ENCODE peak calls at places on chromosomes 11 and 22, in ten cellular contexts. One of them, this sample, is unnamed. For H3K4me1, the result is how much of the 10 kb centered on the place peaks cover.

GRCh38 chr22:21972293-21972779 is 10.3 kb downstream of the TOP3B start:
- DNase-seq in neuronal stem cell: no peak
- DNase-seq in stomach: no peak
- DNase-seq in thoracic aorta: no peak
- DNase-seq in lower lobe of right lung: no peak
- DNase-seq in heart left ventricle: no peak
- DNase-seq in psoas muscle: no peak
- DNase-seq in cardiac muscle cell: peak
- DNase-seq in upper lobe of right lung: no peak
- DNase-seq in OCI-LY7: peak
- DNase-seq in this sample: peak

GRCh38 chr22:49444781-49445180 is 382.9 kb downstream of the BRD1 start:
- DNase-seq in OCI-LY7: no peak
- DNase-seq in psoas muscle: no peak
- DNase-seq in thoracic aorta: no peak
- DNase-seq in stomach: no peak
- DNase-seq in neuronal stem cell: no peak
- DNase-seq in cardiac muscle cell: no peak
- DNase-seq in heart left ventricle: no peak
- DNase-seq in upper lobe of right lung: no peak
- DNase-seq in lower lobe of right lung: no peak
- DNase-seq in this sample: no peak

GRCh38 chr22:25478111-25478510 is 86.4 kb upstream of the GRK3 start:
- DNase-seq in upper lobe of right lung: no peak
- DNase-seq in OCI-LY7: no peak
- DNase-seq in psoas muscle: no peak
- DNase-seq in thoracic aorta: no peak
- DNase-seq in cardiac muscle cell: no peak
- DNase-seq in stomach: no peak
- DNase-seq in neuronal stem cell: no peak
- DNase-seq in heart left ventricle: no peak
- DNase-seq in lower lobe of right lung: no peak
- DNase-seq in this sample: no peak

GRCh38 chr11:111426615-111427014 is 47.5 kb upstream of the POU2AF1 start:
- DNase-seq in lower lobe of right lung: no peak
- DNase-seq in neuronal stem cell: no peak
- DNase-seq in cardiac muscle cell: no peak
- DNase-seq in heart left ventricle: no peak
- DNase-seq in thoracic aorta: no peak
- DNase-seq in upper lobe of right lung: no peak
- DNase-seq in OCI-LY7: no peak
- DNase-seq in psoas muscle: no peak
- DNase-seq in stomach: no peak
- DNase-seq in this sample: no peak

GRCh38 chr11:116773203-116774112 is 671 bp upstream of the BUD13 start:
- DNase-seq in stomach: no peak
- DNase-seq in lower lobe of right lung: no peak
- DNase-seq in cardiac muscle cell: no peak
- DNase-seq in upper lobe of right lung: no peak
- DNase-seq in OCI-LY7: peak
- DNase-seq in thoracic aorta: no peak
- DNase-seq in heart left ventricle: no peak
- DNase-seq in neuronal stem cell: no peak
- DNase-seq in psoas muscle: no peak
- DNase-seq in this sample: no peak

GRCh38 chr11:45885921-45886721 is 670 bp downstream of the MAPK8IP1 start:
- DNase-seq in heart left ventricle: no peak
- DNase-seq in upper lobe of right lung: no peak
- DNase-seq in lower lobe of right lung: no peak
- DNase-seq in stomach: no peak
- DNase-seq in neuronal stem cell: no peak
- DNase-seq in cardiac muscle cell: no peak
- DNase-seq in OCI-LY7: no peak
- DNase-seq in thoracic aorta: no peak
- DNase-seq in psoas muscle: no peak
- DNase-seq in this sample: no peak

GRCh38 chr11:108203075-108203474 is 19.4 kb downstream of the NPAT start:
- DNase-seq in heart left ventricle: no peak
- DNase-seq in cardiac muscle cell: no peak
- DNase-seq in neuronal stem cell: no peak
- DNase-seq in stomach: no peak
- DNase-seq in upper lobe of right lung: no peak
- DNase-seq in lower lobe of right lung: no peak
- DNase-seq in OCI-LY7: no peak
- DNase-seq in psoas muscle: no peak
- DNase-seq in thoracic aorta: no peak
- DNase-seq in this sample: no peak

GRCh38 chr22:22587577-22588188 is 28.6 kb upstream of the PRAME start:
- DNase-seq in psoas muscle: no peak
- DNase-seq in stomach: no peak
- DNase-seq in thoracic aorta: no peak
- DNase-seq in cardiac muscle cell: no peak
- DNase-seq in lower lobe of right lung: no peak
- DNase-seq in upper lobe of right lung: no peak
- DNase-seq in neuronal stem cell: no peak
- DNase-seq in heart left ventricle: no peak
- DNase-seq in OCI-LY7: no peak
- DNase-seq in this sample: no peak

GRCh38 chr11:34948721-34949120 is 32.3 kb downstream of the PDHX start:
- DNase-seq in thoracic aorta: no peak
- DNase-seq in psoas muscle: no peak
- DNase-seq in OCI-LY7: no peak
- DNase-seq in stomach: no peak
- DNase-seq in lower lobe of right lung: no peak
- DNase-seq in upper lobe of right lung: no peak
- DNase-seq in cardiac muscle cell: no peak
- DNase-seq in neuronal stem cell: no peak
- DNase-seq in heart left ventricle: no peak
- DNase-seq in this sample: no peak

GRCh38 chr11:43547900-43548381 is 132.6 kb upstream of the HSD17B12 start:
- DNase-seq in heart left ventricle: no peak
- DNase-seq in thoracic aorta: no peak
- DNase-seq in OCI-LY7: no peak
- DNase-seq in lower lobe of right lung: no peak
- DNase-seq in cardiac muscle cell: peak
- DNase-seq in upper lobe of right lung: no peak
- DNase-seq in stomach: peak
- DNase-seq in neuronal stem cell: no peak
- DNase-seq in psoas muscle: no peak
- DNase-seq in this sample: peak

GRCh38 chr11:134261626-134262488 is 8.5 kb downstream of the ACAD8 start:
- DNase-seq in psoas muscle: no peak
- DNase-seq in OCI-LY7: peak
- DNase-seq in thoracic aorta: no peak
- DNase-seq in cardiac muscle cell: peak
- DNase-seq in upper lobe of right lung: no peak
- DNase-seq in lower lobe of right lung: no peak
- DNase-seq in stomach: no peak
- DNase-seq in heart left ventricle: no peak
- DNase-seq in neuronal stem cell: no peak
- DNase-seq in this sample: no peak
- H3K27ac ChIP-seq in psoas muscle: no peak
- H3K27ac ChIP-seq in OCI-LY7: no peak
- H3K27ac ChIP-seq in thoracic aorta: no peak
- H3K27ac ChIP-seq in cardiac muscle cell: no peak
- H3K27ac ChIP-seq in upper lobe of right lung: no peak
- H3K27ac ChIP-seq in lower lobe of right lung: no peak
- H3K27ac ChIP-seq in stomach: no peak
- H3K27ac ChIP-seq in heart left ventricle: no peak
- H3K27ac ChIP-seq in neuronal stem cell: no peak
- H3K27ac ChIP-seq in this sample: no peak

GRCh38 chr11:62604460-62605130 is 2.9 kb upstream of the MTA2 start:
- DNase-seq in neuronal stem cell: peak
- DNase-seq in stomach: no peak
- DNase-seq in OCI-LY7: no peak
- DNase-seq in heart left ventricle: no peak
- DNase-seq in cardiac muscle cell: peak
- DNase-seq in psoas muscle: peak
- DNase-seq in lower lobe of right lung: no peak
- DNase-seq in thoracic aorta: no peak
- DNase-seq in upper lobe of right lung: no peak
- DNase-seq in this sample: peak

GRCh38 chr11:62603072-62603408 is 1.4 kb upstream of the MTA2 start:
- DNase-seq in neuronal stem cell: no peak
- DNase-seq in OCI-LY7: no peak
- DNase-seq in cardiac muscle cell: no peak
- DNase-seq in lower lobe of right lung: no peak
- DNase-seq in psoas muscle: no peak
- DNase-seq in stomach: no peak
- DNase-seq in upper lobe of right lung: no peak
- DNase-seq in thoracic aorta: no peak
- DNase-seq in heart left ventricle: no peak
- DNase-seq in this sample: peak

GRCh38 chr11:62605467-62605866 is 3.8 kb upstream of the MTA2 start:
- DNase-seq in heart left ventricle: no peak
- DNase-seq in stomach: no peak
- DNase-seq in cardiac muscle cell: no peak
- DNase-seq in thoracic aorta: no peak
- DNase-seq in upper lobe of right lung: no peak
- DNase-seq in psoas muscle: peak
- DNase-seq in lower lobe of right lung: no peak
- DNase-seq in neuronal stem cell: no peak
- DNase-seq in OCI-LY7: no peak
- DNase-seq in this sample: no peak

GRCh38 chr11:62602141-62603071 is 741 bp upstream of the MTA2 start:
- DNase-seq in cardiac muscle cell: peak
- DNase-seq in lower lobe of right lung: peak
- DNase-seq in psoas muscle: peak
- DNase-seq in neuronal stem cell: no peak
- DNase-seq in heart left ventricle: peak
- DNase-seq in stomach: peak
- DNase-seq in upper lobe of right lung: peak
- DNase-seq in OCI-LY7: no peak
- DNase-seq in thoracic aorta: no peak
- DNase-seq in this sample: peak

DNA sequence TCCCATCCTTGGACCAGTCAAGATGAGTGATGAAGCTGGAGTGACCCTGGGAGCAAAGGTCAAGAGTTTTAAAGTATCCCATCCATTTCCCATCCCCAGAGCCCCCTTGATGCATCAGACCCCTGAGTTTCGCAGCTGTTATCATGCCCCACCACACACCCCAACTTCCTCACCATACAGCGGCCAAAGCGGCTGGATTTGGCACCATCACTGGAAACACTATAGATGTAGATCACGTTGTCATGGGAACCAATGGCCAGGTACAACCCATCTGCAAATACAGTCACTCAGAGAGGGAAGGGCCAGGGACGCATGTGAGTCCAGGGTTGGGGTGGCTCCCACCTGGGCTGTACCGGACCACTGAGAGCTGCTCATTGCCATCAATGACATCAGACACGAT is 2.1 kb upstream of the MTA2 start:
- DNase-seq in OCI-LY7: no peak
- DNase-seq in upper lobe of right lung: no peak
- DNase-seq in thoracic aorta: no peak
- DNase-seq in heart left ventricle: no peak
- DNase-seq in neuronal stem cell: no peak
- DNase-seq in stomach: no peak
- DNase-seq in psoas muscle: peak
- DNase-seq in lower lobe of right lung: no peak
- DNase-seq in cardiac muscle cell: no peak
- DNase-seq in this sample: no peak
- H3K4me1 ChIP-seq in OCI-LY7: under half
- H3K4me1 ChIP-seq in upper lobe of right lung: under half
- H3K4me1 ChIP-seq in thoracic aorta: under half
- H3K4me1 ChIP-seq in heart left ventricle: under half
- H3K4me1 ChIP-seq in neuronal stem cell: under half
- H3K4me1 ChIP-seq in stomach: half or more
- H3K4me1 ChIP-seq in psoas muscle: under half
- H3K4me1 ChIP-seq in lower lobe of right lung: under half
- H3K4me1 ChIP-seq in cardiac muscle cell: under half
- H3K4me1 ChIP-seq in this sample: under half

GRCh38 chr22:39368402-39368801 is 18.6 kb downstream of the SYNGR1 start:
- DNase-seq in neuronal stem cell: no peak
- DNase-seq in cardiac muscle cell: no peak
- DNase-seq in thoracic aorta: no peak
- DNase-seq in heart left ventricle: no peak
- DNase-seq in OCI-LY7: no peak
- DNase-seq in stomach: no peak
- DNase-seq in psoas muscle: no peak
- DNase-seq in upper lobe of right lung: no peak
- DNase-seq in lower lobe of right lung: no peak
- DNase-seq in this sample: peak

GRCh38 chr22:39364646-39365405 is 15.0 kb downstream of the SYNGR1 start:
- DNase-seq in OCI-LY7: no peak
- DNase-seq in cardiac muscle cell: no peak
- DNase-seq in upper lobe of right lung: no peak
- DNase-seq in heart left ventricle: no peak
- DNase-seq in neuronal stem cell: no peak
- DNase-seq in psoas muscle: no peak
- DNase-seq in lower lobe of right lung: no peak
- DNase-seq in thoracic aorta: no peak
- DNase-seq in stomach: no peak
- DNase-seq in this sample: no peak

GRCh38 chr22:39367040-39367439 is 17.2 kb downstream of the SYNGR1 start:
- DNase-seq in thoracic aorta: no peak
- DNase-seq in cardiac muscle cell: no peak
- DNase-seq in heart left ventricle: no peak
- DNase-seq in neuronal stem cell: no peak
- DNase-seq in upper lobe of right lung: no peak
- DNase-seq in OCI-LY7: no peak
- DNase-seq in stomach: no peak
- DNase-seq in psoas muscle: no peak
- DNase-seq in lower lobe of right lung: no peak
- DNase-seq in this sample: no peak

GRCh38 chr22:39365406-39365782 is 15.6 kb downstream of the SYNGR1 start:
- DNase-seq in heart left ventricle: no peak
- DNase-seq in OCI-LY7: no peak
- DNase-seq in upper lobe of right lung: no peak
- DNase-seq in stomach: no peak
- DNase-seq in thoracic aorta: no peak
- DNase-seq in psoas muscle: no peak
- DNase-seq in lower lobe of right lung: no peak
- DNase-seq in cardiac muscle cell: no peak
- DNase-seq in neuronal stem cell: no peak
- DNase-seq in this sample: no peak

DNA sequence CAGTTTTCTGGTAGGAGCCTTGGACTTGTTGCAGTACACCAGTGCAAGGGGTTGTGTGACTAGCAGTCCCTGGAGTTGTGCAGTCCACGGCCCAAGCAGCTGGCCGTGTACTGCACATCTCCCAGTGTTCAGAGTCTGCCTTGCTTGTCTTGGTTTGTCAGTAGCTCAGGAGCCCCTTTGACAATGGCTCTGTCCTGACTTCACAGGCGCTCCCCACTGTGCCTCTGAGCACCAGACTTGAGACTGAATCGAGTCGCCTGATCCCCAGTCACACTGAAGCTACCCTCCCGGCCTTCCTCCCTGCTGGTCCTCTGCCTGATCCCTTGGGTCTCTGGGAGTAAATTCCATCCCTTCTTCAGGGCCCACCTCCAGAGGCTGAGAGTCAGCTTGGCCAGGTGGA is 19.4 kb downstream of the SYNGR1 start:
- DNase-seq in psoas muscle: no peak
- DNase-seq in upper lobe of right lung: no peak
- DNase-seq in thoracic aorta: no peak
- DNase-seq in neuronal stem cell: no peak
- DNase-seq in cardiac muscle cell: no peak
- DNase-seq in lower lobe of right lung: no peak
- DNase-seq in OCI-LY7: no peak
- DNase-seq in stomach: no peak
- DNase-seq in heart left ventricle: no peak
- DNase-seq in this sample: no peak
- H3K27ac ChIP-seq in psoas muscle: no peak
- H3K27ac ChIP-seq in upper lobe of right lung: no peak
- H3K27ac ChIP-seq in thoracic aorta: no peak
- H3K27ac ChIP-seq in neuronal stem cell: no peak
- H3K27ac ChIP-seq in cardiac muscle cell: no peak
- H3K27ac ChIP-seq in lower lobe of right lung: no peak
- H3K27ac ChIP-seq in OCI-LY7: no peak
- H3K27ac ChIP-seq in stomach: no peak
- H3K27ac ChIP-seq in heart left ventricle: no peak
- H3K27ac ChIP-seq in this sample: no peak

GRCh38 chr22:30017375-30017774 is 62.9 kb upstream of the HORMAD2 start:
- DNase-seq in stomach: no peak
- DNase-seq in lower lobe of right lung: no peak
- DNase-seq in upper lobe of right lung: no peak
- DNase-seq in neuronal stem cell: no peak
- DNase-seq in cardiac muscle cell: no peak
- DNase-seq in thoracic aorta: no peak
- DNase-seq in OCI-LY7: no peak
- DNase-seq in heart left ventricle: no peak
- DNase-seq in psoas muscle: no peak
- DNase-seq in this sample: no peak
- H3K4me1 ChIP-seq in stomach: under half
- H3K4me1 ChIP-seq in lower lobe of right lung: under half
- H3K4me1 ChIP-seq in upper lobe of right lung: under half
- H3K4me1 ChIP-seq in neuronal stem cell: under half
- H3K4me1 ChIP-seq in cardiac muscle cell: under half
- H3K4me1 ChIP-seq in thoracic aorta: under half
- H3K4me1 ChIP-seq in OCI-LY7: under half
- H3K4me1 ChIP-seq in heart left ventricle: under half
- H3K4me1 ChIP-seq in psoas muscle: under half
- H3K4me1 ChIP-seq in this sample: under half